ENCODE peak calls at places on chromosomes 1 and 21, in nine cellular contexts. C is Peyer's patch; S is prostate gland; X is CD8-positive, alpha-beta memory T cell; F is left ventricle myocardium inferior; O is HCT116; J is upper lobe of right lung; Y is left lung; Q is small intestine. G is an unnamed sample. For H3K9me3, the result is how much of the 10 kb centered on the place peaks cover.

GRCh38 chr1:6026095-6026809 is 19.4 kb upstream of the KCNAB2 start:
- DNase-seq in C (peak), S (peak), X (peak), F (peak), O (peak), J (peak), Y (peak), Q (peak), G (peak)

GRCh38 chr1:44270666-44271628 is 57.7 kb downstream of the DMAP1 start:
- DNase-seq in C (peak), S (no peak), X (no peak), F (no peak), O (no peak), J (no peak), Y (no peak), Q (peak), G (no peak)

GRCh38 chr21:45530423-45531113 is 11.7 kb downstream of the SLC19A1 start:
- DNase-seq in C (peak), S (no peak), X (no peak), F (peak), O (no peak), J (peak), Y (peak), Q (no peak), G (peak)

GRCh38 chr1:225733254-225733653 is 44.4 kb upstream of the SRP9 start:
- DNase-seq in C (no peak), S (no peak), X (no peak), F (no peak), O (no peak), J (no peak), Y (no peak), Q (no peak), G (no peak)

GRCh38 chr1:242147096-242147976 is 148.4 kb upstream of the MAP1LC3C start:
- DNase-seq in C (no peak), S (no peak), X (no peak), F (no peak), O (no peak), J (no peak), Y (no peak), Q (no peak), G (no peak)

GRCh38 chr1:153616144-153616884 is at the start of gene S100A14:
- DNase-seq in C (peak), S (peak), X (no peak), F (peak), O (peak), J (peak), Y (peak), Q (peak), G (peak)

GRCh38 chr1:183022202-183023145 is 746 bp upstream of the LAMC1 start:
- DNase-seq in C (peak), S (peak), X (peak), F (peak), O (peak), J (peak), Y (peak), Q (peak), G (peak)

GRCh38 chr1:200330770-200331428 is 78.9 kb downstream of the ZNF281 start:
- DNase-seq in C (no peak), S (no peak), X (no peak), F (no peak), O (no peak), J (no peak), Y (no peak), Q (no peak), G (no peak)

GRCh38 chr1:211476200-211476849 is 15.6 kb downstream of the RD3 start:
- DNase-seq in C (peak), S (peak), X (peak), F (peak), O (peak), J (no peak), Y (no peak), Q (peak), G (peak)

GRCh38 chr1:31596737-31597097 is 20.4 kb downstream of the TINAGL1 start:
- DNase-seq in C (no peak), S (no peak), X (no peak), F (no peak), O (no peak), J (no peak), Y (no peak), Q (no peak), G (no peak)

GRCh38 chr1:39107891-39108290 is 81.7 kb downstream of the NDUFS5 start:
- DNase-seq in C (no peak), S (no peak), X (no peak), F (no peak), O (no peak), J (no peak), Y (no peak), Q (no peak), G (no peak)

GRCh38 chr1:5370321-5370720 is 621.9 kb downstream of the NPHP4 start:
- DNase-seq in C (no peak), S (no peak), X (no peak), F (no peak), O (no peak), J (no peak), Y (no peak), Q (no peak), G (no peak)

GRCh38 chr1:113660053-113660452 is 99.2 kb downstream of the PHTF1 start:
- DNase-seq in C (no peak), S (no peak), X (no peak), F (no peak), O (no peak), J (no peak), Y (no peak), Q (no peak), G (no peak)

GRCh38 chr1:164559342-164560070 is 522 bp downstream of the PBX1 start:
- DNase-seq in C (peak), S (no peak), X (no peak), F (peak), O (no peak), J (peak), Y (peak), Q (peak), G (peak)

GRCh38 chr21:33370292-33370691 is 32.9 kb upstream of the IFNGR2 start:
- DNase-seq in C (peak), S (no peak), X (no peak), F (no peak), O (no peak), J (no peak), Y (no peak), Q (no peak), G (no peak)

GRCh38 chr1:36366091-36366661 is 19.5 kb downstream of the STK40 start:
- DNase-seq in C (peak), S (no peak), X (peak), F (peak), O (no peak), J (no peak), Y (no peak), Q (no peak), G (peak)

GRCh38 chr1:10864776-10865175 is 68.3 kb upstream of the CASZ1 start:
- DNase-seq in C (no peak), S (no peak), X (no peak), F (no peak), O (no peak), J (no peak), Y (no peak), Q (no peak), G (no peak)

GRCh38 chr21:46168659-46169386 is 13.4 kb upstream of the FTCD start:
- DNase-seq in C (no peak), S (no peak), X (no peak), F (no peak), O (no peak), J (no peak), Y (no peak), Q (no peak), G (no peak)

GRCh38 chr1:230495891-230496385 is 69.8 kb upstream of the PGBD5 start:
- DNase-seq in C (no peak), S (no peak), X (no peak), F (no peak), O (no peak), J (no peak), Y (no peak), Q (peak), G (no peak)

DNA sequence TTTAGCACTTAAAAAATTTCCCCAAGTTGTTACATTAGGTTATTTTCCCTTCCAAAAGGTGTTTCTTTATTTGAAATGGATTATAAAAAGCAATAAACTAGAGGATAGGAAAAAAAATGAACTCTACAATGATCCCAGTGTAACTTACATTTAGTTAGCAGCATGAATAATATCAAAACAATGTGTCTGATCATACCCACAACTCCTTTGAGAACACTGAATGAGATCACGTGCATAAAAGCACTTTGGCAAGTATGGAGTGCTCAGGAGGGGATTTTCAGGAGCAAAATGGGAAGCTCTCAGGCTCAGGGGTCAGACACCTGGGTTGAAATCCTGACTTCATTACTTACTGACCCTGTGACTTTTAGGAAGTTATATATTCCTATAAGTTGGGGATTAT is 369.7 kb upstream of the PROX1 start:
- DNase-seq in C (no peak), S (no peak), X (no peak), F (no peak), O (no peak), J (no peak), Y (no peak), Q (no peak), G (no peak)
- H3K27ac ChIP-seq in C (no peak), S (no peak), X (no peak), F (no peak), O (no peak), J (no peak), Y (no peak), Q (no peak), G (no peak)

DNA sequence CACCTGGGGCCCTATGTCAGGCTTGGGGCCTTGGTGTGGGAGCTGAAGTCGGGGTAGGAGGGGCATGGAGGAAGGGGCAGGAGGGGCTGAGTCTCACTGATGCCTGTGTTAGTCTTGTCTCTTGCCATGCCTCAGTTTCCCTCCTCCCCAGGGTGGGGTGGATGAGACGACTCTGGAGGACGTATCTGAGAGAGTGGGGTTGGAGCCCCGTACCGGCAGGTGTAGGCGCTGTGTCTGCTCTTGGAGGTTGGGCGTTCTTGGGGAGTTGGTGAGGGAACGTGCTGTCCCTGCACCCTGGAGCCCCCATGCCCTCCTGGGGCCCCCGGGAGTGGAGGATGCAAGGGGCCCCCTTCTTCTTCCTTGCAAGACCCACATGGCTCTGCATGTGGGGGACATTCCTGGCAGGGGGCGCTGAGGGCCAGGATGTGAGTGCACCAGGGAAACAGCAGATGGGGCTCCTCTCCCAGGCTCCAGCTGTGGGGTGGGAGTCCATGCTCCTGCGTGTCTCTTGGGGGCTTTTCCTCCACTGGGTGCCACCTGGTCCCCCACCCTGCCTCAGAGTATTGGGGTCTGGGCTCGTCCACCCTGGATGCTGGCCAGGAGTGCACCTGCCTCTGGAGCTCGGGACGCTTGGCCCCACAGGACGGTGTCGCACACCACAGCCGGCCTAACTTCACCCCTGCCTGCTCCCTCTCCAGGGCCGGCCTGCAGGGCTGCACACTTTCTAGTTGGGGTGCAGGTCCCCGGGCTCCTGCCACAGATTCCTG is 1.4 kb upstream of the TNFRSF14 start:
- DNase-seq in C (peak), S (no peak), X (peak), F (no peak), O (no peak), J (no peak), Y (peak), Q (peak), G (no peak)
- H3K4me3 ChIP-seq in C (peak), S (no peak), X (no peak), F (peak), O (no peak), J (peak), Y (peak), Q (no peak), G (peak)

DNA sequence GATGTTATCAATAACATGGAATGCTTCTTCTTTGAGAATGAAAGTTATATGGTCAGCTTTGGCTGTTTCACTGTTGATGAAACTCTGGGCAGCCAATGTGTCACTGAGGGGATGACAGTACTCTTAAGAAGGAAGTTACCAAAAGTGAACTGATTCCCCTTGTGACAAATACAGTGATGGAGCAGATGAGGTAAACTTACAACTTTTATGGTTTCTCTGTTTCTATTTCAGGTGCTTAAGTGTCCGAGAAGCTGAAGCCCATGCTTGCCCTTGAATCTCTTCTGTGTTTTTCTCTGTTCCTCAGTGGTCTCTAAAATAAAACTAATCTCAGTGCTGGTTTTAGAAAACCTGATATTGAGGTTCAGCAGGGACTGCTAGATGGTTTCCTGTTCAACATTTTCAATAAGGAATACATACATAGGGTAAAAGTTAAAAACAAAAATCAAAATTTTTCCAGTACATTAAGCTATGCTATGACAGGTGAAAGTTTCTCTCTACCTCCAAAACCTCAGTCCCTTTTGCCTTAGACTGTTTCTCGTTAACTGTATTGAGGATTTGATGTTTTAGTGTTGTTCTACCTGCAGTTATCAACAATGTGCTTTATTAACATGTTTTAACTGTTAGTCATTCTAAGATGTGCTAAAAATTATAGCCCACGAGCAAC is 454.4 kb upstream of the ADGRL4 start:
- DNase-seq in C (no peak), S (no peak), X (no peak), F (no peak), O (no peak), J (no peak), Y (no peak), Q (no peak), G (no peak)
- H3K9me3 ChIP-seq in C (under half), S (under half), X (under half), F (under half), O (under half), J (under half), Y (under half), Q (under half), G (under half)

GRCh38 chr1:243487649-243488227 is 231.9 kb downstream of the SDCCAG8 start:
- DNase-seq in C (no peak), S (no peak), X (no peak), F (no peak), O (peak), J (no peak), Y (no peak), Q (peak), G (no peak)
- H3K27ac ChIP-seq in C (no peak), S (no peak), X (no peak), F (no peak), O (peak), J (no peak), Y (no peak), Q (no peak), G (no peak)

G was measured in lower lobe of right lung.